ENCODE peak calls at places on chromosome 6, in six cellular contexts. I is left colon; U is HCT116; X is ovary; E is effector memory CD8-positive, alpha-beta T cell; V is HTR-8/SVneo. Q is an unnamed sample.

GRCh38 chr6:21935561-21936028 is 342.0 kb downstream of the SOX4 start:
- DNase-seq in I (peak), U (peak), X (no peak), E (no peak), V (peak), Q (peak)

GRCh38 chr6:25054469-25054868 is 118.7 kb upstream of the RIPOR2 start:
- DNase-seq in I (no peak), U (no peak), X (no peak), E (no peak), V (no peak), Q (peak)

GRCh38 chr6:14727494-14728395 is 518.1 kb upstream of the JARID2 start:
- DNase-seq in I (no peak), U (no peak), X (no peak), E (no peak), V (no peak), Q (peak)

GRCh38 chr6:157222201-157222981 is 100.9 kb downstream of the TMEM242 start:
- DNase-seq in I (no peak), U (no peak), X (no peak), E (no peak), V (no peak), Q (no peak)

GRCh38 chr6:118706702-118707101 is 55.3 kb upstream of the CEP85L start:
- DNase-seq in I (no peak), U (no peak), X (no peak), E (no peak), V (no peak), Q (peak)

GRCh38 chr6:41352396-41352795 is 17.0 kb downstream of the NCR2 start:
- DNase-seq in I (no peak), U (no peak), X (no peak), E (no peak), V (no peak), Q (no peak)

GRCh38 chr6:107668826-107669474 is 155.2 kb downstream of the SCML4 start:
- DNase-seq in I (no peak), U (no peak), X (no peak), E (no peak), V (no peak), Q (no peak)

GRCh38 chr6:31689249-31690110 is 8.6 kb upstream of the LY6G5C start:
- DNase-seq in I (no peak), U (no peak), X (no peak), E (no peak), V (no peak), Q (no peak)

GRCh38 chr6:29951882-29952281 is 9.6 kb downstream of the HLA-A start:
- DNase-seq in I (no peak), U (no peak), X (no peak), E (no peak), V (no peak), Q (no peak)

GRCh38 chr6:154510144-154510905 is at the start of gene CNKSR3:
- DNase-seq in I (peak), U (peak), X (peak), E (no peak), V (peak), Q (peak)

GRCh38 chr6:36752886-36753506 is 55.4 kb downstream of the RAB44 start:
- DNase-seq in I (peak), U (no peak), X (no peak), E (no peak), V (no peak), Q (no peak)

GRCh38 chr6:26217714-26218075 is 130.5 kb downstream of the HFE start:
- DNase-seq in I (no peak), U (no peak), X (no peak), E (no peak), V (no peak), Q (peak)

GRCh38 chr6:13216236-13216933 is 112.0 kb downstream of the TBC1D7 start:
- DNase-seq in I (no peak), U (no peak), X (no peak), E (no peak), V (no peak), Q (no peak)

GRCh38 chr6:68044264-68044663 is 590.8 kb upstream of the ADGRB3 start:
- DNase-seq in I (no peak), U (no peak), X (no peak), E (no peak), V (no peak), Q (no peak)

GRCh38 chr6:130949553-130949952 is 113.5 kb downstream of the EPB41L2 start:
- DNase-seq in I (no peak), U (no peak), X (no peak), E (no peak), V (no peak), Q (no peak)

GRCh38 chr6:40358473-40359460 is 228.4 kb downstream of the LRFN2 start:
- DNase-seq in I (no peak), U (no peak), X (no peak), E (no peak), V (no peak), Q (no peak)

GRCh38 chr6:139271056-139271455 is 20.7 kb downstream of the TXLNB start:
- DNase-seq in I (no peak), U (no peak), X (no peak), E (no peak), V (peak), Q (peak)

GRCh38 chr6:17385660-17386059 is 7.7 kb upstream of the CAP2 start:
- DNase-seq in I (no peak), U (no peak), X (no peak), E (no peak), V (peak), Q (peak)

GRCh38 chr6:127026247-127026646 is 92.2 kb upstream of the RSPO3 start:
- DNase-seq in I (no peak), U (peak), X (no peak), E (no peak), V (no peak), Q (peak)

GRCh38 chr6:154471609-154472362 is 38.7 kb downstream of the CNKSR3 start:
- DNase-seq in I (no peak), U (no peak), X (no peak), E (no peak), V (no peak), Q (no peak)

GRCh38 chr6:16903470-16903869 is 142.2 kb upstream of the ATXN1 start:
- DNase-seq in I (no peak), U (no peak), X (no peak), E (no peak), V (no peak), Q (peak)

GRCh38 chr6:39507331-39507998 is 185.0 kb upstream of the KCNK16 start:
- DNase-seq in I (no peak), U (no peak), X (no peak), E (no peak), V (no peak), Q (no peak)

GRCh38 chr6:79071547-79071946 is 6.5 kb downstream of the PHIP start:
- DNase-seq in I (no peak), U (no peak), X (no peak), E (no peak), V (no peak), Q (no peak)

GRCh38 chr6:80003841-80004198 is 629 bp upstream of the TTK start:
- DNase-seq in I (peak), U (no peak), X (no peak), E (peak), V (peak), Q (no peak)

GRCh38 chr6:28209753-28210535 is 15.1 kb upstream of the ZSCAN9 start:
- DNase-seq in I (no peak), U (no peak), X (no peak), E (no peak), V (no peak), Q (no peak)

GRCh38 chr6:112298816-112299281 is 44.5 kb upstream of the LAMA4 start:
- DNase-seq in I (no peak), U (peak), X (no peak), E (no peak), V (peak), Q (peak)

GRCh38 chr6:106757267-106757666 is 127.9 kb downstream of the QRSL1 start:
- DNase-seq in I (no peak), U (no peak), X (no peak), E (no peak), V (no peak), Q (no peak)

GRCh38 chr6:20056350-20056992 is 155.8 kb downstream of the MBOAT1 start:
- DNase-seq in I (no peak), U (peak), X (no peak), E (no peak), V (peak), Q (peak)

GRCh38 chr6:97819680-97820079 is 536.7 kb upstream of the MMS22L start:
- DNase-seq in I (no peak), U (no peak), X (no peak), E (no peak), V (no peak), Q (no peak)

Q was measured in amniotic epithelial cell.